ENCODE peak calls at places on chromosomes 5 and 9, in six cellular contexts. P, U, H, W, D and Q are unnamed samples.

GRCh38 chr9:33241298-33241697 is 1.3 kb downstream of the SPINK4 start:
- DNase-seq in W (no peak), H (no peak), D (no peak), P (no peak), U (no peak), Q (no peak)

GRCh38 chr5:73122875-73123810 is 2.8 kb downstream of the TMEM171 start:
- DNase-seq in W (no peak), U (no peak), P (no peak), H (no peak), D (peak; percentile 94), Q (no peak)

GRCh38 chr9:98097836-98098235 is 21.2 kb downstream of the TRIM14 start:
- DNase-seq in H (no peak), U (no peak), W (no peak), P (no peak), D (no peak), Q (no peak)

GRCh38 chr5:172758836-172759149 is 12.2 kb downstream of the DUSP1 start:
- DNase-seq in P (no peak), D (no peak), H (no peak), U (no peak), W (no peak), Q (no peak)

GRCh38 chr5:21774281-21774680 is 1078.9 kb downstream of the CDH12 start:
- DNase-seq in U (no peak), P (no peak), W (no peak), H (no peak), D (no peak), Q (no peak)

GRCh38 chr5:30100148-30100547 is 1093.3 kb upstream of the CDH6 start:
- DNase-seq in U (no peak), W (no peak), P (no peak), D (no peak), H (no peak), Q (no peak)

GRCh38 chr5:125595845-125596244 is 827.4 kb upstream of the GRAMD2B start:
- DNase-seq in U (no peak), H (no peak), W (no peak), P (no peak), D (no peak), Q (no peak)

GRCh38 chr5:1176473-1177391 is 24.7 kb upstream of the SLC6A19 start:
- DNase-seq in D (no peak), H (no peak), W (no peak), P (peak; percentile 35), U (no peak), Q (no peak)

GRCh38 chr5:524442-525163 is at the start of gene SLC9A3:
- DNase-seq in D (no peak), P (peak; percentile 36), H (no peak), U (no peak), W (no peak), Q (no peak)

GRCh38 chr9:121736147-121736721 is 84.8 kb downstream of the DAB2IP start:
- DNase-seq in W (peak; percentile 45), H (peak; percentile 43), D (peak; percentile 59), U (no peak), P (peak; percentile 89), Q (no peak)

GRCh38 chr5:7662289-7662688 is 188.6 kb downstream of the CFAP90 start:
- DNase-seq in D (no peak), U (no peak), W (no peak), P (no peak), H (no peak), Q (no peak)

GRCh38 chr9:95125652-95126051 is 191.9 kb downstream of the FANCC start:
- DNase-seq in P (no peak), W (no peak), D (no peak), U (no peak), H (no peak), Q (no peak)

GRCh38 chr5:167936944-167937627 is 354.4 kb upstream of the WWC1 start:
- DNase-seq in U (no peak), D (peak; percentile 77), P (no peak), H (no peak), W (no peak), Q (no peak)

GRCh38 chr5:79510638-79511037 is 3.3 kb downstream of the HOMER1 start:
- DNase-seq in H (no peak), W (no peak), P (no peak), U (no peak), D (no peak), Q (no peak)

GRCh38 chr9:5425006-5425628 is 12.6 kb downstream of the PLGRKT start:
- DNase-seq in H (no peak), W (no peak), U (no peak), P (no peak), D (peak; percentile 16), Q (no peak)

GRCh38 chr9:35102465-35102768 is 514 bp downstream of the STOML2 start:
- DNase-seq in D (peak; percentile 28), U (no peak), W (no peak), P (peak; percentile 44), H (no peak), Q (no peak)

GRCh38 chr5:137401946-137402345 is 97.2 kb downstream of the SPOCK1 start:
- DNase-seq in D (no peak), P (no peak), W (no peak), U (no peak), H (no peak), Q (no peak)

GRCh38 chr5:97192580-97193421 is 9.8 kb upstream of the RIOK2 start:
- DNase-seq in U (no peak), P (no peak), W (no peak), H (peak; percentile 57), D (no peak), Q (no peak)

GRCh38 chr5:76470978-76471377 is 67.9 kb downstream of the IQGAP2 start:
- DNase-seq in U (no peak), P (no peak), H (no peak), W (no peak), D (no peak), Q (no peak)

GRCh38 chr9:117720555-117720954 is 16.4 kb downstream of the TLR4 start:
- DNase-seq in U (no peak), H (no peak), D (peak; percentile 92), W (no peak), P (no peak), Q (no peak)

GRCh38 chr9:121485618-121486531 is 13.8 kb downstream of the GGTA1 start:
- DNase-seq in U (no peak), H (no peak), W (no peak), D (no peak), P (no peak), Q (no peak)

GRCh38 chr5:80516826-80517225 is 28.9 kb downstream of the FAM151B start:
- DNase-seq in U (no peak), W (no peak), D (peak; percentile 46), H (no peak), P (no peak), Q (no peak)

GRCh38 chr5:83972236-83972635 is 251.6 kb upstream of the HAPLN1 start:
- DNase-seq in D (no peak), P (no peak), W (no peak), U (no peak), H (no peak), Q (no peak)

GRCh38 chr9:135119496-135120064 is 32.1 kb downstream of the OLFM1 start:
- DNase-seq in H (no peak), U (no peak), W (no peak), P (no peak), D (no peak), Q (no peak)

GRCh38 chr9:136566899-136567298 is 21.1 kb upstream of the NOTCH1 start:
- DNase-seq in P (no peak), W (no peak), H (no peak), D (no peak), U (peak; percentile 79), Q (peak; percentile 77)

GRCh38 chr5:177612215-177612673 is 12.3 kb downstream of the B4GALT7 start:
- DNase-seq in U (no peak), W (no peak), P (no peak), H (no peak), D (no peak), Q (no peak)

GRCh38 chr5:39024005-39024404 is 50.2 kb downstream of the RICTOR start:
- DNase-seq in P (no peak), H (no peak), D (no peak), U (no peak), W (no peak), Q (peak; percentile 2)

GRCh38 chr5:109740329-109740728 is 50.6 kb downstream of the MAN2A1 start:
- DNase-seq in P (no peak), U (no peak), H (no peak), W (no peak), D (no peak), Q (no peak)

GRCh38 chr9:967436-967835 is 9.0 kb upstream of the DMRT3 start:
- DNase-seq in U (no peak), P (no peak), D (no peak), H (no peak), W (no peak), Q (no peak)

GRCh38 chr5:102722930-102723329 is 32.2 kb upstream of the PAM start:
- DNase-seq in D (peak; percentile 73), W (no peak), H (no peak), U (no peak), P (no peak), Q (no peak)

GRCh38 chr5:96228449-96228848 is 204.6 kb downstream of the PCSK1 start:
- DNase-seq in U (no peak), P (no peak), D (no peak), W (no peak), H (no peak), Q (no peak)

GRCh38 chr5:136590581-136590980 is 225.2 kb upstream of the TRPC7 start:
- DNase-seq in W (no peak), D (no peak), P (no peak), H (no peak), U (no peak), Q (no peak)

GRCh38 chr5:89498699-89499098 is 615.7 kb upstream of the MEF2C start:
- DNase-seq in P (no peak), U (no peak), W (no peak), D (no peak), H (no peak), Q (no peak)

GRCh38 chr9:120791161-120791560 is 2.1 kb downstream of the FBXW2 start:
- DNase-seq in D (no peak), U (no peak), H (no peak), P (no peak), W (no peak), Q (no peak)

GRCh38 chr9:95981741-95982390 is 106.4 kb downstream of the ERCC6L2 start:
- DNase-seq in P (no peak), D (no peak), H (no peak), W (no peak), U (no peak), Q (no peak)

GRCh38 chr9:116137010-116137409 is 16.6 kb upstream of the PAPPA start:
- DNase-seq in D (no peak), H (no peak), W (no peak), U (no peak), P (no peak), Q (no peak)

GRCh38 chr9:19630762-19631161 is 158.1 kb downstream of the SLC24A2 start:
- DNase-seq in D (no peak), W (no peak), H (no peak), U (no peak), P (no peak), Q (no peak)

GRCh38 chr9:132185164-132186009 is 23.5 kb downstream of the NTNG2 start:
- DNase-seq in W (no peak), P (no peak), H (no peak), D (no peak), U (no peak), Q (peak; percentile 30)

GRCh38 chr5:79811904-79812303 is 122.3 kb downstream of the CMYA5 start:
- DNase-seq in U (no peak), H (no peak), D (no peak), W (no peak), P (no peak), Q (no peak)

GRCh38 chr5:35138232-35138631 is 90.5 kb upstream of the AGXT2 start:
- DNase-seq in W (no peak), U (no peak), H (no peak), P (no peak), D (peak; percentile 93), Q (no peak)